ENCODE peak calls at places on chromosomes 12 and 14, in six cellular contexts. O is hepatocyte, D is HFF-Myc, M is dorsolateral prefrontal cortex, A is A549, J is astrocyte of the spinal cord. E is an unnamed sample.

GRCh38 chr12:106632797-106633450 is 50.1 kb downstream of the RFX4 start:
- DNase-seq in J (no peak), A (peak; percentile 29), M (no peak), D (no peak), O (peak; percentile 39), E (no peak)

GRCh38 chr12:94779520-94779919 is 129.2 kb upstream of the TMCC3 start:
- DNase-seq in A (no peak), O (no peak), M (no peak), J (peak; percentile 96), D (no peak), E (no peak)

GRCh38 chr14:91647817-91648216 is 84.1 kb downstream of the CATSPERB start:
- DNase-seq in M (no peak), O (no peak), A (no peak), J (no peak), D (no peak), E (no peak)

GRCh38 chr14:65962952-65963351 is 523.2 kb upstream of the CCDC196 start:
- DNase-seq in A (no peak), M (no peak), D (no peak), O (peak; percentile 33), J (no peak), E (no peak)

GRCh38 chr12:77062846-77063461 is 2.4 kb downstream of the E2F7 start:
- DNase-seq in D (no peak), O (peak; percentile 71), J (peak; percentile 89), M (no peak), A (no peak), E (no peak)

GRCh38 chr12:111578276-111578970 is 20.7 kb downstream of the ATXN2 start:
- DNase-seq in J (peak; percentile 76), O (peak; percentile 15), M (no peak), D (peak; percentile 45), A (peak; percentile 64), E (no peak)

GRCh38 chr12:56411781-56412639 is 37.2 kb downstream of the TIMELESS start:
- DNase-seq in J (no peak), O (no peak), D (peak; percentile 5), A (no peak), M (no peak), E (no peak)

GRCh38 chr12:2265461-2266167 is 212.8 kb downstream of the CACNA1C start:
- DNase-seq in J (peak; percentile 77), O (no peak), A (no peak), M (no peak), D (no peak), E (no peak)

GRCh38 chr12:132398386-132398991 is 69.1 kb upstream of the GALNT9 start:
- DNase-seq in A (no peak), M (peak; percentile 34), D (no peak), J (no peak), O (no peak), E (no peak)

GRCh38 chr14:77457115-77457521 is 283 bp downstream of the VIPAS39 start:
- DNase-seq in D (no peak), O (no peak), A (no peak), M (no peak), J (no peak), E (no peak)

GRCh38 chr12:54251667-54252284 is 28.1 kb downstream of the CBX5 start:
- DNase-seq in O (peak; percentile 50), M (no peak), J (peak; percentile 51), A (peak; percentile 69), D (no peak), E (no peak)

GRCh38 chr12:68831272-68831671 is 23.3 kb downstream of the MDM2 start:
- DNase-seq in J (no peak), D (no peak), O (no peak), A (no peak), M (no peak), E (no peak)

GRCh38 chr14:97153527-97153926 is 356.3 kb downstream of the VRK1 start:
- DNase-seq in J (no peak), D (no peak), M (no peak), O (no peak), A (no peak), E (no peak)

GRCh38 chr14:92490239-92490959 is 23.2 kb upstream of the RIN3 start:
- DNase-seq in D (no peak), J (no peak), M (peak; percentile 54), O (no peak), A (no peak), E (no peak)

GRCh38 chr12:8018666-8019581 is 13.6 kb upstream of the FOXJ2 start:
- DNase-seq in A (no peak), J (peak; percentile 26), O (no peak), D (no peak), M (peak; percentile 56), E (no peak)

GRCh38 chr12:51270847-51271518 is 768 bp upstream of the SMAGP start:
- DNase-seq in A (peak; percentile 35), D (peak; percentile 71), M (no peak), O (peak; percentile 47), J (peak; percentile 86), E (peak; percentile 71)

GRCh38 chr12:97148941-97149559 is 242.0 kb downstream of the NEDD1 start:
- DNase-seq in M (peak; percentile 47), O (peak; percentile 85), A (peak; percentile 24), D (no peak), J (no peak), E (peak; percentile 22)

GRCh38 chr12:8080131-8080530 is 1.9 kb upstream of the NECAP1 start:
- DNase-seq in J (no peak), O (no peak), M (no peak), A (no peak), D (no peak), E (no peak)

GRCh38 chr12:93127582-93128331 is 198.7 kb upstream of the EEA1 start:
- DNase-seq in J (peak; percentile 83), M (no peak), A (no peak), D (peak; percentile 80), O (peak; percentile 88), E (no peak)

GRCh38 chr12:58186914-58187313 is 245.5 kb downstream of the ATP23 start:
- DNase-seq in J (no peak), D (no peak), A (no peak), M (no peak), O (no peak), E (no peak)

GRCh38 chr12:111330800-111331752 is 37.8 kb downstream of the PHETA1 start:
- DNase-seq in M (no peak), J (peak; percentile 50), A (peak; percentile 78), O (peak; percentile 65), D (peak; percentile 15), E (peak; percentile 3)

GRCh38 chr12:120367252-120367923 is 1.6 kb downstream of the MSI1 start:
- DNase-seq in M (no peak), A (no peak), D (no peak), O (peak; percentile 54), J (no peak), E (no peak)

GRCh38 chr14:21097616-21098133 is 780 bp downstream of the ZNF219 start:
- DNase-seq in D (no peak), O (peak; percentile 65), M (no peak), J (no peak), A (no peak), E (no peak)

GRCh38 chr12:91355150-91356006 is 172.8 kb upstream of the DCN start:
- DNase-seq in J (peak; percentile 72), O (peak; percentile 83), D (peak; percentile 71), A (peak; percentile 50), M (peak; percentile 63), E (no peak)

GRCh38 chr12:22626429-22626828 is 1.5 kb downstream of the ETNK1 start:
- DNase-seq in J (peak; percentile 34), O (peak; percentile 13), D (no peak), A (no peak), M (no peak), E (no peak)

GRCh38 chr12:130764475-130765185 is 48.5 kb upstream of the RIMBP2 start:
- DNase-seq in A (peak; percentile 26), D (peak; percentile 6), O (no peak), J (peak; percentile 32), M (no peak), E (no peak)

GRCh38 chr12:24975425-24975824 is 26.5 kb upstream of the BCAT1 start:
- DNase-seq in A (no peak), M (no peak), D (no peak), O (no peak), J (no peak), E (no peak)

GRCh38 chr12:117151195-117152031 is 38.9 kb downstream of the FBXO21 start:
- DNase-seq in O (peak; percentile 77), M (peak; percentile 69), A (peak; percentile 75), J (peak; percentile 45), D (no peak), E (no peak)

GRCh38 chr14:36857136-36857535 is 195.5 kb downstream of the PAX9 start:
- DNase-seq in M (no peak), D (no peak), A (no peak), J (no peak), O (no peak), E (no peak)

DNA sequence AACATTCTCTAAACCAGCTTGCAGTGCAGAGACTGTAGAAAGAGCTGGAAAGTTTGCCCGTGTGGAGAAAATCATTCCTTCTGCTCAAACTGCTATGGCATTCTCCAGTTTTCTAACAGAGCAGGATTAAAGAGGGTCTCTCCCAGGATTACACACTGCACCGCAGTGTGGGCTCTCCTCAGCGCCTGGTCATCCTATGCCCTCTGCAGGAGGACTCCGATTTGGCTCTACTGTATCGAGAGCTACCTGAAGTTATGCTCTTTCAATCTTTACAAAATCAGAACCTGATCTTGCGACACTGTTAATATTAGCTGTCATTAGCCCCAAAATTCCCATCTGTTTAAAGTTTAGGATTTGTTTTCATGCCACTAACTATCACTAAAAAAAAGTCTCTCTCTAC is 33.0 kb downstream of the BHLHE41 start:
- DNase-seq in J (peak; percentile 19), A (no peak), M (no peak), D (no peak), O (peak; percentile 30), E (no peak)
- TF ChIP-seq CTCF in J (peak; percentile 45), A (no peak), M (peak; percentile 31), D (peak; percentile 43), O (peak; percentile 49), E (peak; percentile 25)

GRCh38 chr14:23115492-23115850 is 3.6 kb downstream of the CEBPE start:
- DNase-seq in D (no peak), M (no peak), J (no peak), A (no peak), O (no peak), E (no peak)
- H3K4me3 ChIP-seq in D (no peak overlapping the region), M (no peak overlapping the region), J (no peak overlapping the region), A (no peak overlapping the region), O (no peak overlapping the region), E (no peak overlapping the region)

GRCh38 chr12:122072031-122072970 is 6.3 kb upstream of the MLXIP start:
- DNase-seq in O (peak; percentile 69), A (peak; percentile 66), J (peak; percentile 95), D (no peak), M (no peak), E (peak; percentile 80)
- TF ChIP-seq CTCF in O (no peak), A (no peak), J (no peak), D (no peak), M (no peak), E (no peak)

GRCh38 chr12:101884174-101884573 is 6.8 kb downstream of the DRAM1 start:
- DNase-seq in A (no peak), D (no peak), O (no peak), M (no peak), J (no peak), E (no peak)

GRCh38 chr12:101892794-101893193 is 15.4 kb downstream of the DRAM1 start:
- DNase-seq in M (no peak), D (no peak), J (no peak), A (no peak), O (no peak), E (no peak)

GRCh38 chr12:101885912-101886561 is 8.7 kb downstream of the DRAM1 start:
- DNase-seq in O (no peak), D (no peak), A (no peak), M (no peak), J (no peak), E (no peak)

GRCh38 chr12:101891462-101891971 is 14.1 kb downstream of the DRAM1 start:
- DNase-seq in O (peak; percentile 49), M (no peak), D (peak; percentile 55), J (peak; percentile 79), A (no peak), E (no peak)

GRCh38 chr12:101889216-101889752 is 11.9 kb downstream of the DRAM1 start:
- DNase-seq in J (no peak), M (no peak), D (no peak), O (no peak), A (no peak), E (no peak)
- H3K4me3 ChIP-seq in J (no peak overlapping the region), M (no peak overlapping the region), D (no peak overlapping the region), O (no peak overlapping the region), A (no peak overlapping the region), E (no peak overlapping the region)

E was measured in epithelial cell of proximal tubule.